ENCODE peak calls at places on chromosomes 7 and 10, in four cellular contexts. A is CD4-positive, alpha-beta T cell; L is GM10248; R is kidney epithelial cell. V is an unnamed sample.

GRCh38 chr7:27144799-27145166 is 1.3 kb upstream of the HOXA5 start:
- DNase-seq in A (no peak), L (no peak), R (no peak), V (no peak)

GRCh38 chr7:84455788-84456187 is 261.2 kb upstream of the SEMA3A start:
- DNase-seq in R (no peak), A (no peak), L (no peak), V (no peak)

GRCh38 chr7:131004371-131004770 is 270.4 kb upstream of the KLF14 start:
- DNase-seq in A (no peak), L (no peak), R (no peak), V (no peak)

GRCh38 chr7:83684928-83685327 is 36.0 kb upstream of the SEMA3E start:
- DNase-seq in R (peak), L (no peak), A (no peak), V (peak)

GRCh38 chr10:106652279-106652678 is 512.2 kb downstream of the SORCS1 start:
- DNase-seq in R (no peak), L (peak), A (no peak), V (no peak)

GRCh38 chr7:2241580-2242540 is at the start of the genes MRM2 and NUDT1:
- DNase-seq in A (peak), L (peak), R (no peak), V (peak)

GRCh38 chr10:71221586-71222202 is 9.3 kb downstream of the UNC5B start:
- DNase-seq in L (no peak), A (no peak), R (no peak), V (no peak)

GRCh38 chr7:11252705-11253272 is 279.1 kb downstream of the PHF14 start:
- DNase-seq in R (no peak), L (no peak), A (no peak), V (no peak)

GRCh38 chr7:1136841-1137516 is 23.0 kb downstream of the ZFAND2A start:
- DNase-seq in A (no peak), L (no peak), R (no peak), V (no peak)

GRCh38 chr10:118249714-118250113 is 92.4 kb downstream of the FAM204A start:
- DNase-seq in R (no peak), A (no peak), L (no peak), V (no peak)

GRCh38 chr7:47326808-47327207 is 255.1 kb downstream of the TNS3 start:
- DNase-seq in L (no peak), A (no peak), R (no peak), V (no peak)

GRCh38 chr10:62887642-62888041 is 71.5 kb upstream of the EGR2 start:
- DNase-seq in L (no peak), A (no peak), R (no peak), V (no peak)

GRCh38 chr10:101305241-101306230 is 48.4 kb upstream of the BTRC start:
- DNase-seq in R (no peak), A (no peak), L (no peak), V (no peak)

GRCh38 chr7:128860158-128861073 is 2.2 kb upstream of the ATP6V1F start:
- DNase-seq in R (no peak), L (no peak), A (no peak), V (no peak)

GRCh38 chr10:128018236-128018635 is 108.0 kb downstream of the MKI67 start:
- DNase-seq in L (no peak), A (no peak), R (no peak), V (no peak)

GRCh38 chr10:133162178-133162909 is 2.3 kb downstream of the KNDC1 start:
- DNase-seq in A (no peak), L (no peak), R (no peak), V (peak)

GRCh38 chr10:66273966-66274519 is 651.8 kb upstream of the LRRTM3 start:
- DNase-seq in L (no peak), A (no peak), R (no peak), V (no peak)

GRCh38 chr7:90111-91063 is 102.0 kb upstream of the FAM20C start:
- DNase-seq in L (no peak), A (no peak), R (no peak), V (no peak)

GRCh38 chr7:44980393-44981034 is 1.7 kb upstream of the MYO1G start:
- DNase-seq in L (peak), R (no peak), A (peak), V (no peak)

GRCh38 chr7:35570926-35571325 is 124.0 kb downstream of the HERPUD2 start:
- DNase-seq in A (no peak), L (no peak), R (no peak), V (no peak)

GRCh38 chr10:19168584-19168983 is 120.0 kb downstream of the MALRD1 start:
- DNase-seq in R (no peak), A (no peak), L (no peak), V (no peak)
- TF ChIP-seq CTCF in R (peak), A (no peak), L (no peak), V (no peak)

GRCh38 chr7:123199869-123200268 is at the start of gene SLC13A1:
- DNase-seq in L (no peak), A (no peak), R (no peak), V (no peak)
- TF ChIP-seq CTCF in L (no peak), A (no peak), R (no peak), V (no peak)

DNA sequence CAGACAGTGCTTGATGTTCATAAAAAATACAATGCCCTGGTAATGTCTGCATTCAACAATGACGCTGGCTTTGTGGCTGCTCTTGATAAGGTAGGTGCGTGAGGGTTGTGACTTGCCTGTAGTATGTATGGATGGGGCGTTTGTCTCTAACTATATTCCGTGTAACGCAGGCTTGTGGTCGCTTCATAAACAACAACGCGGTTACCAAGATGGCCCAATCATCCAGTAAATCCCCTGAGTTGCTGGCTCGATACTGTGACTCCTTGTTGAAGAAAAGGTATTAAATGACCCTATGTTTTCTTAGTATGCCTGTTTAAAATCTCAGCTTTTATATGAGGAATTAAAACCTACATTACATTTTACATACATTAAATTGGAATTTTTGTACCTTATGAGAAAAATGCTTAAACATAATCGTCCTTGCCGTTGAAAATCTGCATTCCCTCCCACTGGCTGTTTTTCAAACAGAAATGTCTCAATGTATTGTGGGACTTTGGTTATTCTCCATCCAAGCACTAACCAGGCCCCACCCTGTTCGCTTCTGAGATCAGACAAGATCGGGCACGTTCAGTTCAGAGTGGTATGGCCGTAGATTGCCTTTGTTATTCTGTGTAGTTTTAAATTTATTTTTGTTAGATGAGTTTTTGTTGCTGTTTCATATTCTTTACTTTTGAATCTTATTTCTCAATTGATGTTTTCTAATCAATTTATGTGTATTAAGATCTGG is 85.3 kb downstream of the CUL1 start:
- DNase-seq in R (no peak), A (no peak), L (no peak), V (no peak)
- TF ChIP-seq CTCF in R (no peak), A (no peak), L (no peak), V (no peak)

GRCh38 chr7:124354206-124354605 is 321.3 kb upstream of the TMEM229A start:
- DNase-seq in R (no peak), A (no peak), L (no peak), V (no peak)
- TF ChIP-seq CTCF in R (no peak), A (no peak), L (no peak), V (no peak)

GRCh38 chr7:117338020-117338419 is 15.2 kb upstream of the WNT2 start:
- DNase-seq in R (no peak), L (no peak), A (no peak), V (no peak)

GRCh38 chr7:117332031-117332430 is 9.2 kb upstream of the WNT2 start:
- DNase-seq in R (no peak), L (no peak), A (no peak), V (no peak)

GRCh38 chr7:117333168-117333567 is 10.3 kb upstream of the WNT2 start:
- DNase-seq in A (no peak), R (no peak), L (no peak), V (no peak)
- TF ChIP-seq CTCF in A (no peak), R (no peak), L (no peak), V (no peak)

GRCh38 chr7:34331102-34331501 is 326.9 kb upstream of the NPSR1 start:
- DNase-seq in R (no peak), A (no peak), L (no peak), V (no peak)
- TF ChIP-seq CTCF in R (no peak), A (no peak), L (no peak), V (no peak)

DNA sequence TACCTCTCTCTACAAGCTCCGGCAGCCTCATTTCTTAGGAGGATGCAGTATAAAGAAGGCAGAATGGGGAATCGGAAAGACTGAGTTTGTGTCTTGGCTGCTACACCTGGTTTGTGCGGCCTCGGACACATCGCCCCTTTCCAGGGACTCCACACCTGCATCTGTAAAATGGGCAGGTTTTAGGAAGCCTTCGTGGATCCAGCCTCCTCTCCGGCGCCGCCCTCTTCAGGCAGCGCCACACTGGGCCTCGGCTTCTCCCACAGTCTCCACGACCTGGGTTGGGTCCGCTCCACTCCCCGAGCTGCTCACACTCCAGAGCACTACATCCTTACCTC is 341 bp downstream of the GOT1 start:
- DNase-seq in L (no peak), A (no peak), R (no peak), V (no peak)
- TF ChIP-seq CTCF in L (no peak), A (no peak), R (no peak), V (no peak)

DNA sequence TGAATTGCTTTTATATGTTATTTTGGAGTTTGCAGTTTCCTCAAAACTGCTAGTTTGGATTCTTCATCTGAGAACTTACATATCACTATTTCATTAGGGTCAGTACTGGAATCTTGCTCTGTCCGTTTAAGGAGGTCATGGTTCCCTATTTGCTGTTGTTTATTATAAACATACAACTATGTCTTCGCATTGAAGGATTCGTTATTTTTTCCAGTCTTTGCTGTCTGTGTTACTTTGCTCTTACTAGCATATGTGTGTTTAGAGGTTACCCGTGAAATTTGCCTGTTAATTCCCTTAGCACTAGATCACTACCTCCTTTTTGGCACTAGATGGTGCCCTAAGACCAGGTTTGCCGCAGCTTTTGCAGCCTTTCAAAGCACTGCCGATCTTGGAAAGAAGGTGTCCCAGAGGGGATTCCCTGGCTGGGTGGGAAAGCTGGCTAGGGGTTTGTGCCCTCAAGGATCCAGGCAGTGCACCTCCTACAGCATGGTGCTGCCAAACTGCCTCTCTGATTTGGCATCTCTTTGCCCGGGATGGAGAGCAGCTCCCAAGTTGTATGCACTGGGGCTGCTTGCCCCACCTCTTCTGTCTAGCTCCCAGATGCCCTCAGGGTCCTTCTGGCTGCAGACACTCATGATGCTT is 103.1 kb upstream of the APBB1IP start:
- DNase-seq in A (peak), R (peak), L (peak), V (peak)
- TF ChIP-seq CTCF in A (peak), R (peak), L (peak), V (peak)

V was measured in PC-9.